ENCODE peak calls at places on chromosomes 6 and 20, in six cellular contexts. N, B, S, Y, Q and P are unnamed samples.

GRCh38 chr20:37503256-37503927 is 17.7 kb upstream of the NNAT start:
- DNase-seq in N (no peak), B (no peak), S (no peak), Y (no peak), Q (no peak), P (no peak)

GRCh38 chr6:116562614-116563013 is 8.7 kb upstream of the RWDD1 start:
- DNase-seq in N (no peak), B (no peak), S (no peak), Y (no peak), Q (no peak), P (no peak)

GRCh38 chr20:8854566-8854965 is 214.3 kb upstream of the PLCB4 start:
- DNase-seq in N (peak; percentile 45), B (no peak), S (no peak), Y (no peak), Q (no peak), P (no peak)

GRCh38 chr6:37555040-37555781 is 55.5 kb upstream of the CCDC167 start:
- DNase-seq in N (no peak), B (no peak), S (no peak), Y (no peak), Q (no peak), P (no peak)

GRCh38 chr6:112690497-112691202 is 343.5 kb downstream of the RFPL4B start:
- DNase-seq in N (no peak), B (no peak), S (no peak), Y (no peak), Q (no peak), P (no peak)

GRCh38 chr6:24981385-24981758 is 45.6 kb upstream of the RIPOR2 start:
- DNase-seq in N (no peak), B (no peak), S (no peak), Y (no peak), Q (no peak), P (no peak)

GRCh38 chr20:38961530-38962043 is 557 bp upstream of the DHX35 start:
- DNase-seq in N (no peak), B (no peak), S (no peak), Y (no peak), Q (no peak), P (no peak)

GRCh38 chr20:41782730-41783406 is 164.7 kb upstream of the CHD6 start:
- DNase-seq in N (no peak), B (no peak), S (no peak), Y (no peak), Q (no peak), P (no peak)

GRCh38 chr20:19944772-19945459 is 72.2 kb upstream of the NAA20 start:
- DNase-seq in N (no peak), B (no peak), S (no peak), Y (no peak), Q (no peak), P (no peak)

GRCh38 chr6:73929421-73929820 is 233.4 kb downstream of the CD109 start:
- DNase-seq in N (no peak), B (no peak), S (no peak), Y (no peak), Q (no peak), P (no peak)